ENCODE peak calls at places on chromosomes 4 and X, in six cellular contexts. Q is naive B cell; H is stomach; Z is activated CD4-positive, alpha-beta T cell treated with anti-CD3 and anti-CD28 coated beads, Interleukin-2, amount 50 U/mL, for 4 hours; J is SK-N-SH; W is A549. R is an unnamed sample.

GRCh38 chr4:4578981-4579380 is 37.1 kb upstream of the STX18 start:
- DNase-seq in Q (no peak), H (no peak), Z (no peak), J (no peak), W (no peak), R (no peak)

GRCh38 chr4:121025540-121025939 is 46.8 kb downstream of the NDNF start:
- DNase-seq in Q (no peak), H (no peak), Z (no peak), J (no peak), W (no peak), R (no peak)

GRCh38 chrX:139446832-139447231 is 83.7 kb upstream of the F9 start:
- DNase-seq in Q (no peak), H (no peak), Z (no peak), J (no peak), W (no peak), R (no peak)

GRCh38 chrX:124388562-124388961 is 42.2 kb downstream of the SH2D1A start:
- DNase-seq in Q (peak; percentile 29), H (peak; percentile 55), Z (peak; percentile 52), J (peak; percentile 21), W (peak; percentile 18), R (peak; percentile 24)

GRCh38 chr4:93719552-93719951 is 109.0 kb upstream of the ATOH1 start:
- DNase-seq in Q (no peak), H (no peak), Z (no peak), J (no peak), W (no peak), R (no peak)

GRCh38 chrX:130801901-130802300 is 101.1 kb downstream of the ENOX2 start:
- DNase-seq in Q (no peak), H (no peak), Z (no peak), J (no peak), W (no peak), R (no peak)

GRCh38 chrX:152070186-152070585 is 68.2 kb downstream of the MAGEA10 start:
- DNase-seq in Q (no peak), H (no peak), Z (no peak), J (no peak), W (no peak), R (no peak)

GRCh38 chrX:153931748-153932147 is 3.1 kb downstream of the NAA10 start:
- DNase-seq in Q (no peak), H (no peak), Z (no peak), J (no peak), W (no peak), R (no peak)

GRCh38 chr4:189081831-189082230 is 858.8 kb upstream of the FRG1 start:
- DNase-seq in Q (no peak), H (no peak), Z (no peak), J (no peak), W (no peak), R (no peak)

GRCh38 chrX:114952696-114953095 is 64.7 kb downstream of the IL13RA2 start:
- DNase-seq in Q (no peak), H (no peak), Z (no peak), J (no peak), W (no peak), R (no peak)

GRCh38 chr4:66923081-66923865 is 622.0 kb downstream of the CENPC start:
- DNase-seq in Q (peak; percentile 2), H (no peak), Z (no peak), J (no peak), W (no peak), R (no peak)

GRCh38 chr4:10276152-10276551 is 159.6 kb upstream of the WDR1 start:
- DNase-seq in Q (no peak), H (no peak), Z (no peak), J (no peak), W (no peak), R (no peak)

GRCh38 chrX:110403839-110404238 is 45.2 kb downstream of the RTL9 start:
- DNase-seq in Q (no peak), H (no peak), Z (no peak), J (no peak), W (no peak), R (no peak)

GRCh38 chrX:102546818-102547493 is 30.4 kb upstream of the TMSB15A start:
- DNase-seq in Q (no peak), H (no peak), Z (no peak), J (peak; percentile 54), W (no peak), R (no peak)

GRCh38 chr4:147736458-147736857 is 4.6 kb downstream of the ARHGAP10 start:
- DNase-seq in Q (no peak), H (no peak), Z (no peak), J (no peak), W (peak; percentile 15), R (no peak)

GRCh38 chr4:73777612-73778011 is 37.2 kb downstream of the CXCL8 start:
- DNase-seq in Q (no peak), H (no peak), Z (no peak), J (no peak), W (no peak), R (no peak)

GRCh38 chr4:109912706-109913621 is at the start of gene EGF:
- DNase-seq in Q (no peak), H (no peak), Z (no peak), J (no peak), W (no peak), R (no peak)

GRCh38 chrX:153687121-153688039 is at the start of gene SLC6A8:
- DNase-seq in Q (peak; percentile 32), H (peak; percentile 74), Z (peak; percentile 6), J (peak; percentile 87), W (peak; percentile 42), R (peak; percentile 14)

GRCh38 chrX:63275127-63275526 is 76.0 kb downstream of the SPIN4 start:
- DNase-seq in Q (no peak), H (no peak), Z (peak; percentile 0), J (peak; percentile 11), W (peak; percentile 5), R (no peak)

GRCh38 chr4:180538384-180539052 is 1704.7 kb upstream of the TENM3 start:
- DNase-seq in Q (no peak), H (no peak), Z (no peak), J (no peak), W (no peak), R (no peak)

GRCh38 chr4:86367577-86367976 is 7.7 kb upstream of the MAPK10 start:
- DNase-seq in Q (no peak), H (no peak), Z (no peak), J (no peak), W (no peak), R (no peak)

GRCh38 chr4:1723131-1723801 is 1.9 kb downstream of the TACC3 start:
- DNase-seq in Q (peak; percentile 88), H (no peak), Z (no peak), J (no peak), W (no peak), R (peak; percentile 52)

R was measured in activated T-cell treated with anti-CD3 and anti-CD28 coated beads for 24 hours.